ENCODE peak calls at places on chromosomes 11 and 22, in nine cellular contexts. T is GM23338, L is HTR-8/SVneo, C is GF-D8, E is IMR-90, D is cardiac muscle cell, R is suprapubic skin, Z is choroid plexus epithelial cell, K is neuronal stem cell. M is an unnamed sample.

GRCh38 chr22:31098633-31099110 is 8.7 kb downstream of the SELENOM start:
- DNase-seq in K (no peak), D (no peak), Z (no peak), T (peak), R (no peak), C (no peak), E (no peak), L (no peak), M (peak)

GRCh38 chr11:109422755-109423113 is 744 bp downstream of the C11orf87 start:
- DNase-seq in K (no peak), E (no peak), C (no peak), Z (peak), L (peak), R (no peak), D (peak), T (peak), M (peak)

GRCh38 chr11:844693-845644 is 2.3 kb downstream of the TSPAN4 start:
- DNase-seq in R (peak), T (peak), Z (peak), C (peak), E (peak), K (no peak), D (peak), L (peak), M (peak)

GRCh38 chr11:77783023-77783422 is 37.5 kb downstream of the RSF1 start:
- DNase-seq in R (no peak), L (no peak), C (no peak), Z (no peak), E (no peak), T (no peak), D (no peak), K (no peak), M (no peak)

GRCh38 chr11:63511349-63511748 is 5.5 kb downstream of the LGALS12 start:
- DNase-seq in R (no peak), T (no peak), K (no peak), E (no peak), L (no peak), C (no peak), Z (no peak), D (no peak), M (no peak)

GRCh38 chr11:65791719-65792213 is 4.9 kb downstream of the OVOL1 start:
- DNase-seq in C (peak), R (peak), L (no peak), K (no peak), Z (no peak), T (no peak), E (no peak), D (no peak), M (no peak)

GRCh38 chr11:32704775-32705174 is 89.7 kb downstream of the CCDC73 start:
- DNase-seq in E (no peak), D (no peak), L (no peak), T (no peak), Z (no peak), K (no peak), R (no peak), C (no peak), M (no peak)

GRCh38 chr22:49710746-49711145 is 116.9 kb downstream of the BRD1 start:
- DNase-seq in T (no peak), K (no peak), L (no peak), D (no peak), E (no peak), C (no peak), R (no peak), Z (no peak), M (no peak)

GRCh38 chr22:39351689-39352214 is 2.0 kb downstream of the SYNGR1 start:
- DNase-seq in Z (peak), D (no peak), K (no peak), R (no peak), C (peak), L (peak), T (peak), E (peak), M (no peak)

GRCh38 chr11:120013325-120014250 is 124.3 kb downstream of the TRIM29 start:
- DNase-seq in E (peak), C (no peak), T (peak), K (peak), R (no peak), Z (peak), D (peak), L (peak), M (peak)

GRCh38 chr11:14312736-14313438 is 46.1 kb downstream of the RRAS2 start:
- DNase-seq in D (no peak), R (no peak), E (peak), T (no peak), K (no peak), L (no peak), Z (peak), C (no peak), M (no peak)

GRCh38 chr11:75112200-75112599 is 15.5 kb upstream of the OR2AT4 start:
- DNase-seq in T (no peak), E (no peak), R (no peak), Z (no peak), C (no peak), K (no peak), D (no peak), L (no peak), M (no peak)

GRCh38 chr11:57457643-57458023 is 2.7 kb upstream of the RTN4RL2 start:
- DNase-seq in R (no peak), D (no peak), E (no peak), K (no peak), L (no peak), T (no peak), Z (no peak), C (no peak), M (no peak)

GRCh38 chr11:35923452-35923851 is 20.4 kb upstream of the LDLRAD3 start:
- DNase-seq in E (no peak), K (no peak), Z (no peak), R (no peak), T (no peak), D (peak), C (no peak), L (no peak), M (no peak)

GRCh38 chr11:73384871-73385692 is 8.9 kb downstream of the RELT start:
- DNase-seq in E (no peak), R (no peak), K (no peak), T (no peak), Z (peak), D (no peak), C (peak), L (no peak), M (peak)

GRCh38 chr11:73889019-73889418 is 12.2 kb downstream of the PAAF1 start:
- DNase-seq in E (peak), L (no peak), K (no peak), R (no peak), T (no peak), C (no peak), D (peak), Z (no peak), M (peak)

GRCh38 chr11:74397531-74398243 is 546 bp downstream of the PGM2L1 start:
- DNase-seq in K (peak), R (no peak), C (peak), E (peak), L (peak), T (peak), Z (peak), D (peak), M (no peak)

GRCh38 chr11:33685061-33685460 is 15.6 kb downstream of the C11orf91 start:
- DNase-seq in T (no peak), Z (no peak), K (no peak), C (no peak), D (no peak), L (no peak), R (no peak), E (peak), M (no peak)

GRCh38 chr11:113475160-113475761 is at the start of gene DRD2:
- DNase-seq in K (peak), E (no peak), Z (peak), R (no peak), L (no peak), T (peak), D (peak), C (no peak), M (no peak)

GRCh38 chr22:47367993-47368945 is 605.8 kb downstream of the TBC1D22A start:
- DNase-seq in K (no peak), R (peak), L (no peak), C (no peak), E (no peak), Z (no peak), D (no peak), T (no peak), M (no peak)

GRCh38 chr11:72807789-72808188 is 6.4 kb upstream of the ATG16L2 start:
- DNase-seq in E (no peak), Z (no peak), D (no peak), C (peak), R (no peak), L (no peak), K (no peak), T (no peak), M (no peak)

GRCh38 chr11:135074397-135074998 is 662.5 kb upstream of the B3GAT1 start:
- DNase-seq in D (peak), E (no peak), R (no peak), T (peak), C (no peak), K (no peak), Z (peak), L (no peak), M (no peak)

GRCh38 chr11:45857834-45858492 is 10.7 kb downstream of the CRY2 start:
- DNase-seq in R (no peak), K (no peak), C (no peak), D (peak), E (peak), T (no peak), L (no peak), Z (peak), M (peak)

GRCh38 chr22:38963872-38964271 is 6.5 kb downstream of the APOBEC3A start:
- DNase-seq in Z (no peak), R (no peak), K (no peak), D (no peak), T (no peak), E (no peak), L (no peak), C (no peak), M (no peak)

GRCh38 chr11:19432370-19433163 is 191.8 kb upstream of the E2F8 start:
- DNase-seq in L (peak), D (peak), T (peak), C (no peak), Z (peak), R (no peak), E (peak), K (no peak), M (peak)

GRCh38 chr22:48780597-48781277 is 1046.9 kb downstream of the BRD1 start:
- DNase-seq in R (no peak), C (no peak), L (no peak), E (no peak), D (no peak), Z (no peak), K (no peak), T (no peak), M (no peak)

GRCh38 chr11:91164452-91164822 is 941.6 kb upstream of the CHORDC1 start:
- DNase-seq in L (no peak), Z (peak), R (no peak), T (no peak), K (no peak), E (no peak), D (no peak), C (no peak), M (no peak)

GRCh38 chr11:96506041-96506440 is 116.2 kb downstream of the JRKL start:
- DNase-seq in D (no peak), Z (no peak), E (no peak), L (no peak), C (no peak), K (no peak), T (no peak), R (no peak), M (no peak)

GRCh38 chr11:74380746-74381439 is 17.3 kb downstream of the PGM2L1 start:
- DNase-seq in K (no peak), R (no peak), C (no peak), E (no peak), Z (peak), L (no peak), D (no peak), T (no peak), M (peak)

GRCh38 chr11:26011474-26011873 is 320.5 kb upstream of the ANO3 start:
- DNase-seq in L (no peak), C (no peak), T (peak), D (no peak), R (no peak), E (no peak), Z (no peak), K (no peak), M (no peak)

GRCh38 chr11:68840661-68841653 is 759 bp downstream of the CPT1A start:
- DNase-seq in R (no peak), D (peak), T (peak), L (peak), C (no peak), E (peak), Z (peak), K (no peak), M (peak)

GRCh38 chr11:88414385-88414861 is 76.9 kb upstream of the CTSC start:
- DNase-seq in T (no peak), Z (peak), C (peak), K (no peak), D (peak), L (peak), R (no peak), E (peak), M (peak)

GRCh38 chr22:49925525-49926128 is 7.2 kb downstream of the CRELD2 start:
- DNase-seq in C (peak), L (no peak), T (no peak), D (no peak), K (no peak), Z (no peak), R (no peak), E (no peak), M (no peak)

GRCh38 chr22:47043835-47044721 is 281.6 kb downstream of the TBC1D22A start:
- DNase-seq in R (no peak), E (peak), L (peak), C (peak), Z (peak), T (peak), D (peak), K (no peak), M (peak)

GRCh38 chr11:76838422-76839068 is 22.2 kb upstream of the ACER3 start:
- DNase-seq in L (peak), C (no peak), T (peak), D (peak), E (no peak), K (peak), R (no peak), Z (peak), M (no peak)

GRCh38 chr11:35927067-35927466 is 16.8 kb upstream of the LDLRAD3 start:
- DNase-seq in L (no peak), D (no peak), R (no peak), C (no peak), E (no peak), T (no peak), Z (no peak), K (no peak), M (no peak)

GRCh38 chr11:61020706-61021235 is 49.3 kb downstream of the CD6 start:
- DNase-seq in L (no peak), R (no peak), D (no peak), T (no peak), E (no peak), C (no peak), Z (no peak), K (no peak), M (no peak)

GRCh38 chr11:9651481-9651880 is 12.4 kb upstream of the SWAP70 start:
- DNase-seq in E (no peak), T (no peak), L (no peak), R (no peak), D (no peak), K (no peak), C (no peak), Z (no peak), M (no peak)